ENCODE peak calls at places on chromosome 1, in five cellular contexts. P is heart left ventricle, C is PC-3, I is endodermal cell, L is fibroblast of lung. S is an unnamed sample.

GRCh38 chr1:3581296-3581695 is 30.0 kb downstream of the MEGF6 start:
- DNase-seq in C (no peak), L (no peak), I (no peak), P (no peak), S (no peak)

GRCh38 chr1:64505232-64505943 is 35.5 kb downstream of the CACHD1 start:
- DNase-seq in P (peak; percentile 26), I (peak; percentile 94), C (no peak), L (no peak), S (peak; percentile 70)

GRCh38 chr1:64675718-64676345 is 69.0 kb upstream of the RAVER2 start:
- DNase-seq in L (peak; percentile 61), C (peak; percentile 38), I (no peak), P (no peak), S (no peak)

GRCh38 chr1:222034790-222035189 is 292.9 kb upstream of the DUSP10 start:
- DNase-seq in L (peak; percentile 45), I (no peak), C (no peak), P (no peak), S (no peak)

GRCh38 chr1:226945106-226945857 is 5.2 kb downstream of the COQ8A start:
- DNase-seq in P (no peak), C (no peak), I (peak; percentile 81), L (no peak), S (peak; percentile 31)

GRCh38 chr1:228459091-228459993 is 27.8 kb upstream of the RNF187 start:
- DNase-seq in C (peak; percentile 88), P (peak; percentile 43), L (peak; percentile 83), I (peak; percentile 91), S (peak; percentile 65)

GRCh38 chr1:221863635-221864034 is 121.7 kb upstream of the DUSP10 start:
- DNase-seq in I (no peak), C (no peak), P (no peak), L (no peak), S (no peak)

GRCh38 chr1:17802164-17802563 is 47.0 kb downstream of the ACTL8 start:
- DNase-seq in C (no peak), I (no peak), L (peak; percentile 29), P (no peak), S (no peak)

GRCh38 chr1:180953791-180954721 is 41.4 kb downstream of the KIAA1614 start:
- DNase-seq in C (peak; percentile 48), P (peak; percentile 64), I (no peak), L (peak; percentile 60), S (peak; percentile 70)

GRCh38 chr1:7410156-7410555 is 360.9 kb upstream of the VAMP3 start:
- DNase-seq in P (no peak), L (no peak), C (no peak), I (peak; percentile 17), S (peak; percentile 13)

GRCh38 chr1:72724951-72725863 is 442.9 kb upstream of the NEGR1 start:
- DNase-seq in L (no peak), I (peak; percentile 88), P (no peak), C (peak; percentile 24), S (no peak)

GRCh38 chr1:24003331-24003972 is 23.3 kb upstream of the SRSF10 start:
- DNase-seq in P (no peak), C (peak; percentile 61), L (peak; percentile 89), I (no peak), S (no peak)

GRCh38 chr1:60970081-60970509 is 112.3 kb upstream of the NFIA start:
- DNase-seq in P (no peak), C (peak; percentile 48), I (no peak), L (peak; percentile 57), S (no peak)

GRCh38 chr1:243343970-243344749 is 88.3 kb downstream of the SDCCAG8 start:
- DNase-seq in C (peak; percentile 88), P (no peak), L (peak; percentile 62), I (no peak), S (no peak)

DNA sequence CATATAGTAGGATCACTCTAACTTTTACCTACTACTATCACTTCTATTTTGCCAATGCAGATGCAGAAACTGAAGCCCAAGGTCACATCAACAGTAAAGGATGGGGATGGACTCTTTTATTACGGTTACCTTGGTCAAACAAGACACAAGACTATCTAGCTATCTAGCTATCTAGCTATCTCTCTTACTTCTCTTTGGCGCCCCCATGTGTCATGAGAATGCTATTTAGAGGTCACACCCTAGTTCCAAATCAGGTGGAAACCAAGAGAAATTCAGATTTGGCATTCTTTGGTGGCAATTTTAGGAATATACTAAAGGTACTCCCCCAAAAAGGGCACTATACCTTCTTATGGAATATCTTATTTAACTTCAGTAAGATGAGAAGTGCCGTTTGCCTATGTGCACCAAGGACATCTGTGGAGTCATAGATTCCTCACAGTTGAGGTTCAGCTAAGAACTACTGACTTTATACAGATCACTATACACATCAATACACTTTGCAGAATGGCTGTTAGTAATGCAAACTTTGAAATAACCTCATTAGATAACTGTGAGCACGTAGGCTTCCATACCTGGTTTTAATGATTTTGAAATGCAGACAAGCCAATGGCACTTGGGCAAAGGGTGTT is 6.7 kb downstream of the ZNF648 start:
- DNase-seq in I (peak; percentile 82), C (peak; percentile 59), P (peak; percentile 20), L (peak; percentile 6), S (peak; percentile 36)
- TF ChIP-seq CTCF in I (peak; percentile 84), C (peak; percentile 67), P (peak; percentile 52), L (peak; percentile 27), S (peak; percentile 56)

DNA sequence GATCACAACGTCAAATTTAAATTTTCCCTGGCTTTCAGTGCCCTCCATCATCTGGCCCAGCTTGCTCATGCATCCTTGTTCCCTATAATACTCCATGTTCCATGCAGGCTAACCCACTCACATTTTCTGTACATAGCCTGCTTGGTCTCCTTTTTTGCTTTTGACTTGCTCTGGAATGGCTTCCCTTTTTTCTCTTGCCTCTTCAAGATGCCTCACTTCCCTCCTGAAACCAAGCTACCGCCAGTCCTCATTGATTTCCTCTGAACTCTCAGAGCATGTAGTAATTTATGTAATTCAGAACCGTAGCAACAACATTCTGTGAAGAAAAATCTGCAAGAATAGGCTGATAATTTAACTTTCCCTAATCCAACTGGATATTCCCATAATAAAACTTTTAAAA is 10.3 kb downstream of the CAP1 start:
- DNase-seq in C (no peak), I (no peak), L (no peak), P (no peak), S (no peak)
- H3K4me1 ChIP-seq in C (no peaks in the 10 kb centered on the region), I (no peaks in the 10 kb centered on the region), L (peaks cover 2% of the 10 kb centered on the region), P (peaks cover 3% of the 10 kb centered on the region), S (no peaks in the 10 kb centered on the region)

GRCh38 chr1:36306902-36307456 is 811 bp downstream of the SH3D21 start:
- DNase-seq in L (peak; percentile 84), C (peak; percentile 98), P (peak; percentile 92), I (peak; percentile 98), S (peak; percentile 89)
- H3K27ac ChIP-seq in L (peak overlapping the region; percentile 63), C (peak overlapping the region; percentile 53), P (peak overlapping the region; percentile 71), I (no peak overlapping the region), S (no peak overlapping the region)

DNA sequence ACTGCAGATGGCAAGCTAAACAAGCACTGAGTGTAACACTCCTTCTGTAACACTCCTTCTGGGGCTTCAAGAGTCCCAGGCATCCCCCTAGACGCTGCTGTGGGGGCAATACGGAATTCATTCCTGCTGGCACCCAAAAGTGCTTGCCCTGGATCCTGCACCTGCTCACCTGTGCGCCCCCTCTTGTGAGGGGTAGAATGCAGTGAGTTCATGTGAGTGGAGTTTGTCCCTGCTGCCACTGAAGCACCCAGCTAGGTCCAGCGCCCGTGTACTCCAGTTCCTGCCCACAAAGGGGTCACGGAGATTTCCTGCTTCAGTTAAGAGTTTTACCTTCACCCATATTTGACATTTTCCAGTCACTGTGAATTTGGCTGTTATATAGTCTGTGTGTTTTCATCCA is 130.0 kb downstream of the SNX7 start:
- DNase-seq in C (no peak), L (no peak), I (no peak), P (no peak), S (no peak)
- TF ChIP-seq CTCF in C (no peak), L (no peak), I (no peak), P (no peak), S (no peak)

DNA sequence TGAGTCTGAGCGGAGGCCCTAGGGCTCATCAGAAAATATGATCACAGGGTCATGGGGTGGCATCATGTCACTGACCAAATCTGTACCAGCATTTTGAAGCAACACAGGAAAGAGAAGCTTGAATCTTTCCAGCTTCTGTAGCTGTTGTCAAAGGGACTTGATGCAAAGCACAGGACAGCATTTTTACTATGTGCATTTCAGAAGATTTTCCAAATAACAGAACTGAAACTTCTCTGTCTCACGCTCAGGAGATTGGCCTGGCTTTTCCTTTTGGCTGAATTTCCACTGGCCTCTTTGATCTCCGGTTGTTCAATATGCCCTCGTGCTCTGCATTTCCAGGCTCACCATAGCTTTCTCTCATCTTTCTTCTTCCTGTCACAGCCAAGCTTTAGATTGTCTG is 127.2 kb upstream of the ATP1B1 start:
- DNase-seq in I (no peak), P (no peak), C (no peak), L (no peak), S (no peak)
- H3K4me1 ChIP-seq in I (no peaks in the 10 kb centered on the region), P (no peaks in the 10 kb centered on the region), C (peaks cover 6% of the 10 kb centered on the region), L (no peaks in the 10 kb centered on the region), S (no peaks in the 10 kb centered on the region)

GRCh38 chr1:114035304-114035700 is 56.0 kb downstream of the OLFML3 start:
- DNase-seq in L (no peak), P (no peak), I (peak; percentile 61), C (no peak), S (no peak)
- H3K27ac ChIP-seq in L (no peak overlapping the region), P (no peak overlapping the region), I (no peak overlapping the region), C (no peak overlapping the region), S (no peak overlapping the region)

GRCh38 chr1:165531021-165531420 is 12.8 kb upstream of the LRRC52 start:
- DNase-seq in P (peak; percentile 52), I (no peak), L (no peak), C (no peak), S (no peak)
- TF ChIP-seq CTCF in P (no peak), I (no peak), L (no peak), C (no peak), S (no peak)

GRCh38 chr1:233410906-233411305 is 83.4 kb downstream of the MAP3K21 start:
- DNase-seq in L (no peak), I (no peak), P (no peak), C (peak; percentile 23), S (no peak)

GRCh38 chr1:233409540-233409939 is 82.0 kb downstream of the MAP3K21 start:
- DNase-seq in C (no peak), P (no peak), I (no peak), L (no peak), S (no peak)

GRCh38 chr1:233406994-233407631 is 79.6 kb downstream of the MAP3K21 start:
- DNase-seq in C (no peak), P (no peak), I (no peak), L (no peak), S (no peak)

GRCh38 chr1:233406339-233406960 is 78.9 kb downstream of the MAP3K21 start:
- DNase-seq in P (no peak), L (no peak), C (no peak), I (no peak), S (no peak)
- H3K4me1 ChIP-seq in P (no peaks in the 10 kb centered on the region), L (no peaks in the 10 kb centered on the region), C (no peaks in the 10 kb centered on the region), I (no peaks in the 10 kb centered on the region), S (no peaks in the 10 kb centered on the region)

GRCh38 chr1:89908993-89909436 is 85.9 kb upstream of the ZNF326 start:
- DNase-seq in L (peak; percentile 56), C (peak; percentile 63), I (no peak), P (peak; percentile 48), S (no peak)
- H3K27ac ChIP-seq in L (peak overlapping the region; percentile 62), C (peak overlapping the region; percentile 89), I (no peak overlapping the region), P (peak overlapping the region; percentile 71), S (peak overlapping the region; percentile 9)

GRCh38 chr1:86362807-86363206 is 33.3 kb downstream of the ODF2L start:
- DNase-seq in I (no peak), P (no peak), L (no peak), C (no peak), S (no peak)
- TF ChIP-seq CTCF in I (peak; percentile 34), P (no peak), L (no peak), C (peak; percentile 9), S (no peak)